ENCODE peak calls at places on chromosomes 2 and 18, in eight cellular contexts. D, A, B, X, W, Q, R and G are unnamed samples.
A peak's percentile ranks its signal among the peaks of the same experiment; 100 is the strongest.

GRCh38 chr2:71129891-71130324 is at the start of gene MCEE:
- DNase-seq in D (peak; percentile 79), A (peak; percentile 89), W (peak; percentile 92), R (peak; percentile 93), B (peak; percentile 97), Q (peak; percentile 92), X (peak; percentile 85), G (peak; percentile 89)

GRCh38 chr2:38997784-38998183 is 108.1 kb downstream of the ARHGEF33 start:
- DNase-seq in B (no peak), X (peak; percentile 64), Q (no peak), W (no peak), A (no peak), R (no peak), D (peak; percentile 98), G (no peak)

GRCh38 chr2:172711110-172711509 is 24.5 kb upstream of the RAPGEF4 start:
- DNase-seq in B (no peak), X (no peak), R (no peak), W (no peak), A (no peak), D (no peak), Q (no peak), G (no peak)

GRCh38 chr18:70293166-70293565 is 4.3 kb downstream of the SOCS6 start:
- DNase-seq in B (no peak), R (no peak), Q (peak; percentile 51), W (no peak), X (no peak), D (peak; percentile 22), A (no peak), G (peak; percentile 74)

GRCh38 chr2:206915136-206915535 is 24.2 kb upstream of the CPO start:
- DNase-seq in D (peak; percentile 95), A (no peak), Q (no peak), R (no peak), W (no peak), B (no peak), X (peak; percentile 88), G (peak; percentile 84)

GRCh38 chr2:23092831-23093230 is 292.1 kb upstream of the KLHL29 start:
- DNase-seq in R (no peak), D (peak; percentile 2), Q (no peak), X (peak; percentile 12), A (no peak), W (no peak), B (no peak), G (no peak)

GRCh38 chr2:75098856-75099255 is 100.5 kb downstream of the TACR1 start:
- DNase-seq in R (no peak), B (no peak), Q (no peak), X (peak; percentile 4), D (peak; percentile 31), A (no peak), W (no peak), G (no peak)

GRCh38 chr18:52541056-52541455 is 201.1 kb downstream of the DCC start:
- DNase-seq in D (no peak), W (no peak), Q (no peak), B (no peak), R (no peak), A (no peak), X (no peak), G (no peak)

GRCh38 chr2:1052671-1053270 is 102.1 kb downstream of the SNTG2 start:
- DNase-seq in A (no peak), B (no peak), X (no peak), Q (no peak), D (peak; percentile 79), W (no peak), R (no peak), G (no peak)

GRCh38 chr2:113240150-113240914 is 38.4 kb downstream of the PAX8 start:
- DNase-seq in A (no peak), W (peak; percentile 86), R (peak; percentile 91), D (peak; percentile 97), X (peak; percentile 95), Q (peak; percentile 70), B (peak; percentile 88), G (peak; percentile 51)

GRCh38 chr18:62979172-62979571 is 263.8 kb downstream of the PHLPP1 start:
- DNase-seq in A (no peak), X (peak; percentile 77), B (peak; percentile 75), D (peak; percentile 96), W (no peak), R (no peak), Q (no peak), G (no peak)

GRCh38 chr18:55422456-55423185 is 165.4 kb downstream of the TCF4 start:
- DNase-seq in A (no peak), D (peak; percentile 53), B (no peak), X (no peak), R (peak; percentile 72), Q (peak; percentile 22), W (peak; percentile 74), G (no peak)
- H3K4me1 ChIP-seq in A (no peaks in the 10 kb centered on the region), D (peaks cover 12% of the 10 kb centered on the region), B (peaks cover 47% of the 10 kb centered on the region), X (peaks cover 10% of the 10 kb centered on the region), R (peaks cover 5% of the 10 kb centered on the region), Q (no peaks in the 10 kb centered on the region), W (peaks cover 24% of the 10 kb centered on the region), G (no peaks in the 10 kb centered on the region)

GRCh38 chr2:32627901-32628645 is at the start of gene TTC27:
- DNase-seq in X (peak; percentile 93), W (peak; percentile 96), R (peak; percentile 97), B (peak; percentile 99), D (peak; percentile 93), A (peak; percentile 95), Q (peak; percentile 96), G (peak; percentile 98)
- H3K27ac ChIP-seq in X (peak within 1 kb of the TSS; percentile 79), W (peak within 1 kb of the TSS; percentile 17), R (peak within 1 kb of the TSS; percentile 71), B (peak within 1 kb of the TSS; percentile 48), D (peak within 1 kb of the TSS; percentile 11), A (peak within 1 kb of the TSS; percentile 82), Q (peak within 1 kb of the TSS; percentile 79), G (peak within 1 kb of the TSS; percentile 38)

GRCh38 chr2:229160984-229161383 is 110.1 kb downstream of the PID1 start:
- DNase-seq in R (no peak), A (no peak), W (no peak), D (no peak), X (no peak), B (no peak), Q (no peak), G (no peak)

GRCh38 chr2:229163893-229164292 is 107.2 kb downstream of the PID1 start:
- DNase-seq in X (no peak), W (no peak), D (no peak), Q (no peak), B (no peak), R (no peak), A (no peak), G (no peak)

GRCh38 chr2:229169751-229170150 is 101.3 kb downstream of the PID1 start:
- DNase-seq in R (no peak), D (no peak), B (no peak), W (no peak), A (no peak), Q (no peak), X (no peak), G (no peak)

GRCh38 chr2:229160180-229160579 is 110.9 kb downstream of the PID1 start:
- DNase-seq in Q (peak; percentile 64), D (no peak), R (no peak), B (no peak), A (no peak), X (no peak), W (no peak), G (peak; percentile 95)

DNA sequence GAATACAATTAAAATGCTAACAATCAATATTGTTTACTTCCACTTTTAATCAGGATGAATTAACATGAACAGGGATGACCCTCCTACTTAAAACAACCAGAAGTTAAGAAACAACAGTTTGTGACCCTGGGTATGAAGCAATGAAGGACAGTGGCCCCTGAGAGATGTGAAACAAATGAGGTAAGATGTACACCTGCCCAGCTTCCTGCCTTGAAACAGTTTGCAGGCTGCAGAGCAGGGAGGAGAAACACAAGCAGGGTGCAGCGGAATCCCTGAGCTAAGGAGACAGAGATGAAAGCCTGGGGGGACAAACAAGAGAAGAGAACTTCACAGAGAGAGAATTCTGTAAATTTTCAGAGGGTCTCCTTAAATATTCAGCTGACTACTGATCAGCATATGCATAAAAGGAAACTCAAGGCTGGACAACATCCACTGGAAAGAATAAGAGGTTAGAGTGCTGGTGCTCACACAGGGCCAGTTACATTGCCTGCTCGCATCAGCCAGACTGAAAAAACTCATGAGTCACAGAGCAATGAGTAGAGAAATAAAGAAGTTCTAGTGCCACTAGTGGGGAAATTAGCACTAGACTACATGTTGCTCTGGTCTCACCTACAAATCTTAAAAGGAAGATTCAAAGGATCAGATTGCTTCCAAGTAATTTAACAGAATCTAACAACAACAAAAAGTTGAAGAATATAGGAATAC is 106.4 kb downstream of the PID1 start:
- DNase-seq in R (no peak), D (peak; percentile 10), Q (peak; percentile 27), X (no peak), B (no peak), A (no peak), W (no peak), G (peak; percentile 40)
- H3K4me3 ChIP-seq in R (no peak overlapping the region), D (no peak overlapping the region), Q (no peak overlapping the region), X (no peak overlapping the region), B (no peak overlapping the region), A (no peak overlapping the region), W (no peak overlapping the region), G (no peak overlapping the region)

GRCh38 chr2:134315471-134315870 is 61.6 kb downstream of the MGAT5 start:
- DNase-seq in D (no peak), R (no peak), B (no peak), X (no peak), Q (no peak), W (no peak), A (no peak), G (no peak)
- H3K4me1 ChIP-seq in D (peaks cover 5% of the 10 kb centered on the region), R (no peaks in the 10 kb centered on the region), B (peaks cover 87% of the 10 kb centered on the region), X (no peaks in the 10 kb centered on the region), Q (no peaks in the 10 kb centered on the region), W (peaks cover 51% of the 10 kb centered on the region), A (no peaks in the 10 kb centered on the region), G (no peaks in the 10 kb centered on the region)

GRCh38 chr2:232981767-232982360 is 31.2 kb downstream of the NGEF start:
- DNase-seq in X (no peak), B (peak; percentile 31), D (no peak), A (no peak), W (no peak), Q (no peak), R (no peak), G (peak; percentile 34)
- H3K27ac ChIP-seq in X (no peak overlapping the region), B (no peak overlapping the region), D (no peak overlapping the region), A (no peak overlapping the region), W (no peak overlapping the region), Q (peak overlapping the region; percentile 65), R (no peak overlapping the region), G (no peak overlapping the region)

GRCh38 chr2:106117347-106117746 is 76.8 kb downstream of the UXS1 start:
- DNase-seq in R (no peak), B (no peak), Q (no peak), W (no peak), A (no peak), D (no peak), X (no peak), G (no peak)

GRCh38 chr2:106120432-106120831 is 73.7 kb downstream of the UXS1 start:
- DNase-seq in D (no peak), B (no peak), Q (no peak), A (no peak), W (no peak), R (no peak), X (no peak), G (no peak)

GRCh38 chr2:106116248-106116647 is 77.9 kb downstream of the UXS1 start:
- DNase-seq in A (no peak), W (no peak), Q (no peak), B (no peak), R (no peak), D (no peak), X (no peak), G (no peak)

GRCh38 chr2:106117882-106118684 is 76.0 kb downstream of the UXS1 start:
- DNase-seq in Q (no peak), W (no peak), B (no peak), A (no peak), X (peak; percentile 47), R (no peak), D (no peak), G (peak; percentile 43)

GRCh38 chr2:106119074-106119473 is 75.0 kb downstream of the UXS1 start:
- DNase-seq in A (no peak), B (no peak), W (no peak), X (no peak), R (no peak), Q (no peak), D (no peak), G (no peak)
- H3K4me3 ChIP-seq in A (no peak overlapping the region), B (no peak overlapping the region), W (no peak overlapping the region), X (no peak overlapping the region), R (no peak overlapping the region), Q (no peak overlapping the region), D (no peak overlapping the region), G (no peak overlapping the region)